ENCODE peak calls at places on chromosomes 11 and 22, in nine cellular contexts. I is cardiac muscle cell, E is A549, U is GM06990, S is WTC11, C is omental fat pad, P is lung, N is NB4, H is astrocyte of the cerebellum. R is an unnamed sample.

GRCh38 chr22:40533712-40534378 is 102.7 kb downstream of the MRTFA start:
- DNase-seq in I (peak; percentile 82), E (peak; percentile 47), U (peak; percentile 25), S (no peak), C (no peak), P (no peak), N (peak; percentile 82), H (no peak), R (no peak)

GRCh38 chr11:117872420-117872961 is 4.0 kb downstream of the FXYD6 start:
- DNase-seq in I (no peak), E (no peak), U (no peak), S (no peak), C (no peak), P (no peak), N (no peak), H (no peak), R (no peak)

GRCh38 chr11:17846852-17847453 is 112.4 kb downstream of the KCNC1 start:
- DNase-seq in I (peak; percentile 37), E (no peak), U (no peak), S (peak; percentile 14), C (no peak), P (no peak), N (peak; percentile 8), H (peak; percentile 18), R (no peak)

GRCh38 chr22:41094036-41094435 is 1.6 kb downstream of the EP300 start:
- DNase-seq in I (peak; percentile 40), E (no peak), U (no peak), S (no peak), C (no peak), P (no peak), N (peak; percentile 62), H (no peak), R (no peak)

GRCh38 chr11:72015511-72016061 is 16.9 kb downstream of the IL18BP start:
- DNase-seq in I (peak; percentile 47), E (no peak), U (no peak), S (peak; percentile 63), C (peak; percentile 19), P (no peak), N (peak; percentile 38), H (no peak), R (no peak)

GRCh38 chr11:116244425-116244824 is 528.4 kb downstream of the BUD13 start:
- DNase-seq in I (no peak), E (no peak), U (no peak), S (no peak), C (no peak), P (no peak), N (no peak), H (no peak), R (no peak)

GRCh38 chr22:30027169-30027568 is 53.1 kb upstream of the HORMAD2 start:
- DNase-seq in I (no peak), E (no peak), U (no peak), S (no peak), C (no peak), P (no peak), N (no peak), H (no peak), R (no peak)

GRCh38 chr11:62223095-62223494 is 14.6 kb downstream of the SCGB2A1 start:
- DNase-seq in I (peak; percentile 2), E (no peak), U (no peak), S (no peak), C (no peak), P (no peak), N (no peak), H (no peak), R (no peak)

GRCh38 chr11:1391165-1392010 is 1.7 kb downstream of the BRSK2 start:
- DNase-seq in I (no peak), E (no peak), U (no peak), S (peak; percentile 47), C (no peak), P (no peak), N (no peak), H (no peak), R (no peak)

GRCh38 chr11:44629732-44630345 is 64.4 kb downstream of the CD82 start:
- DNase-seq in I (no peak), E (no peak), U (no peak), S (no peak), C (peak; percentile 6), P (no peak), N (no peak), H (no peak), R (no peak)

GRCh38 chr11:33471541-33471940 is 214.4 kb downstream of the HIPK3 start:
- DNase-seq in I (no peak), E (no peak), U (no peak), S (no peak), C (no peak), P (no peak), N (no peak), H (no peak), R (no peak)

GRCh38 chr22:22452211-22452610 is 56.3 kb downstream of the ZNF280B start:
- DNase-seq in I (no peak), E (no peak), U (no peak), S (no peak), C (no peak), P (no peak), N (no peak), H (no peak), R (no peak)

GRCh38 chr22:25193548-25193947 is 6.1 kb upstream of the CRYBB3 start:
- DNase-seq in I (peak; percentile 4), E (no peak), U (no peak), S (peak; percentile 43), C (no peak), P (no peak), N (no peak), H (no peak), R (no peak)

GRCh38 chr11:123292647-123293046 is 97.6 kb upstream of the CLMP start:
- DNase-seq in I (no peak), E (no peak), U (no peak), S (no peak), C (no peak), P (no peak), N (no peak), H (no peak), R (no peak)

GRCh38 chr11:94583885-94584500 is 16.8 kb downstream of the PIWIL4 start:
- DNase-seq in I (peak; percentile 6), E (no peak), U (peak; percentile 33), S (no peak), C (no peak), P (no peak), N (peak; percentile 40), H (no peak), R (no peak)

GRCh38 chr11:35622070-35622469 is 3.8 kb downstream of the FJX1 start:
- DNase-seq in I (peak; percentile 88), E (no peak), U (no peak), S (no peak), C (no peak), P (no peak), N (no peak), H (peak; percentile 84), R (no peak)

GRCh38 chr11:43578346-43579170 is 102.0 kb upstream of the HSD17B12 start:
- DNase-seq in I (peak; percentile 34), E (no peak), U (no peak), S (no peak), C (no peak), P (no peak), N (peak; percentile 23), H (no peak), R (peak; percentile 75)

GRCh38 chr11:43580735-43581369 is 99.7 kb upstream of the HSD17B12 start:
- DNase-seq in I (no peak), E (no peak), U (no peak), S (peak; percentile 43), C (no peak), P (no peak), N (no peak), H (no peak), R (peak; percentile 79)

GRCh38 chr11:43579919-43580276 is 100.6 kb upstream of the HSD17B12 start:
- DNase-seq in I (no peak), E (no peak), U (no peak), S (peak; percentile 46), C (no peak), P (no peak), N (no peak), H (no peak), R (no peak)

GRCh38 chr11:43577566-43578264 is 102.8 kb upstream of the HSD17B12 start:
- DNase-seq in I (no peak), E (no peak), U (no peak), S (no peak), C (no peak), P (no peak), N (no peak), H (no peak), R (peak; percentile 44)

GRCh38 chr11:43579171-43579918 is 101.2 kb upstream of the HSD17B12 start:
- DNase-seq in I (peak; percentile 41), E (peak; percentile 69), U (peak; percentile 57), S (peak; percentile 74), C (no peak), P (no peak), N (peak; percentile 70), H (no peak), R (peak; percentile 84)
- TF ChIP-seq CTCF in I (peak; percentile 44), E (peak; percentile 14), U (peak; percentile 64), S (no peak), C (no peak), P (no peak), N (peak; percentile 27), H (peak; percentile 35), R (peak; percentile 23)

GRCh38 chr22:27801197-27801615 is 350 bp downstream of the MN1 start:
- DNase-seq in I (peak; percentile 54), E (peak; percentile 3), U (no peak), S (peak; percentile 58), C (no peak), P (no peak), N (no peak), H (no peak), R (no peak)
- TF ChIP-seq CTCF in I (peak; percentile 9), E (no peak), U (no peak), S (no peak), C (no peak), P (no peak), N (no peak), H (no peak), R (no peak)

DNA sequence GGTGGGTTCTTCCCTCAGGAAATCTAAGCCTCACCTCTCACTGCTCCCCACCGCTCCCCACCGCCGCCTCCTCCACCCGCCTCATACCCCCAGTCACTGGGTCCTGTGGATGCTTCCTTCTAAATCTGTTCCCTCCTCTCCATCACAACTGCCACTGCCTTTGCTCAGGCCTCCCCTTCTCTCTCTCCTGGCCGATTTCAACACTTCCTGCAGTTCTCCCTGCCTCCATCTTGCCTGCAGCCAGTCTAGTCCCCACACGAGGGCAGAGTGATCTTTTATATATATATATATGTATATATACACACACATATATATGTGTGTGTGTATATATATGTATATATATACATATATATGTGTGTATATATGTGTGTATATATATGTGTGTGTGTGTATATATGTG is 27.8 kb downstream of the CREB3L1 start:
- DNase-seq in I (peak; percentile 81), E (no peak), U (no peak), S (no peak), C (no peak), P (no peak), N (peak; percentile 86), H (no peak), R (no peak)
- TF ChIP-seq CTCF in I (peak; percentile 36), E (no peak), U (no peak), S (no peak), C (no peak), P (no peak), N (peak; percentile 35), H (peak; percentile 33), R (no peak)

DNA sequence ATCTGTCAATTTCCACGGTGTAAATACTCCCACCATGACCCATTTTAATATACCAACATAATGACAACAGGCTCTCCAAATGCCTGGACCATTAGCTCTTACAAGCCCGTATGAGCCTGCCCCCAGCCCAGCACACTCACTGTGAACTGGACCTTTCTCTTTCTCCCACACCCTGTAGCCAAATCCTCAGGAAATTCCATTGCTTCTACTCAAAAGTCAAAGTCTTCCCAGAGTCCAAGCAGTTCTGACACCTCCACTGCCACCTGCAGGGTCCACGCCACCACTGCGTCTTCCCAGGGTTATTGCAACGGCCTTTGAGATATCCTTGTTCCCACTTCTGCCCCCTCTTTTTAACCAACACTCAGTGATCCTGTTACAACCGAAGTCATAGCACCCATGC is 110.1 kb upstream of the ASPHD2 start:
- DNase-seq in I (no peak), E (no peak), U (no peak), S (no peak), C (no peak), P (no peak), N (peak; percentile 15), H (no peak), R (no peak)
- TF ChIP-seq CTCF in I (no peak), E (no peak), U (no peak), S (no peak), C (no peak), P (no peak), N (peak; percentile 44), H (peak; percentile 44), R (no peak)